ENCODE peak calls at places on chromosomes 3 and 15, in four cellular contexts. B is NCI-H345; M is AG09309; A is activated gamma-delta T cell treated with anti-CD3 and anti-CD28 coated beads, Interleukin-2, amount 50 U/mL, for 16 hours. H is an unnamed sample.

GRCh38 chr15:80778964-80779657 is at the start of gene CEMIP:
- DNase-seq in M (peak; percentile 71), B (peak; percentile 79), A (no peak), H (peak; percentile 47)

GRCh38 chr3:183555541-183556081 is at the start of gene KLHL6:
- DNase-seq in B (no peak), A (peak; percentile 57), M (no peak), H (peak; percentile 66)

GRCh38 chr15:92899910-92900711 is at the start of gene CHD2:
- DNase-seq in M (peak; percentile 48), A (peak; percentile 57), B (peak; percentile 83), H (peak; percentile 84)

GRCh38 chr15:91520848-91521247 is 332.7 kb upstream of the SLCO3A1 start:
- DNase-seq in M (no peak), B (no peak), A (no peak), H (no peak)

GRCh38 chr3:114558271-114558670 is 264.4 kb downstream of the TIGIT start:
- DNase-seq in A (no peak), B (no peak), M (no peak), H (no peak)

GRCh38 chr3:190847423-190847822 is 15.1 kb downstream of the GMNC start:
- DNase-seq in M (no peak), B (no peak), A (no peak), H (no peak)

GRCh38 chr3:10816019-10816862 is at the start of gene SLC6A11:
- DNase-seq in M (no peak), B (peak; percentile 20), A (no peak), H (no peak)

GRCh38 chr3:186640929-186641328 is 730 bp downstream of the FETUB start:
- DNase-seq in M (no peak), A (no peak), B (no peak), H (no peak)

GRCh38 chr3:13244695-13245449 is 171.6 kb upstream of the IQSEC1 start:
- DNase-seq in M (no peak), B (no peak), A (no peak), H (no peak)

GRCh38 chr15:61157933-61158332 is 71.2 kb downstream of the RORA start:
- DNase-seq in M (no peak), B (no peak), A (no peak), H (peak; percentile 20)

GRCh38 chr15:101442272-101442671 is 47.2 kb downstream of the PCSK6 start:
- DNase-seq in A (no peak), M (no peak), B (no peak), H (no peak)

GRCh38 chr15:40936709-40937666 is 7.8 kb downstream of the DLL4 start:
- DNase-seq in M (no peak), B (no peak), A (no peak), H (no peak)

H was measured in pons.